ENCODE peak calls at places on chromosome 4, in four cellular contexts. M, E, T and U are unnamed samples. For H3K4me1, the result is how much of the 10 kb centered on the place peaks cover.

GRCh38 chr4:150818661-150819060 is 196.4 kb downstream of the LRBA start:
- DNase-seq in M (no peak), T (no peak), E (no peak), U (no peak)

GRCh38 chr4:76341063-76341462 is 34.5 kb downstream of the STBD1 start:
- DNase-seq in T (no peak), E (no peak), M (no peak), U (no peak)

GRCh38 chr4:184824776-184825393 is 883 bp downstream of the ACSL1 start:
- DNase-seq in T (peak), M (peak), E (no peak), U (no peak)

GRCh38 chr4:182337366-182337765 is 94.2 kb downstream of the TENM3 start:
- DNase-seq in E (no peak), M (no peak), T (no peak), U (no peak)

GRCh38 chr4:168683595-168683994 is 186.7 kb downstream of the PALLD start:
- DNase-seq in M (no peak), T (no peak), E (no peak), U (no peak)

GRCh38 chr4:7066006-7066405 is 1.9 kb downstream of the GRPEL1 start:
- DNase-seq in T (no peak), M (no peak), E (no peak), U (no peak)

GRCh38 chr4:160848901-160849735 is 1314.7 kb downstream of the FSTL5 start:
- DNase-seq in M (no peak), E (no peak), T (no peak), U (peak)

GRCh38 chr4:185357733-185358440 is 37.8 kb downstream of the LRP2BP start:
- DNase-seq in E (no peak), T (no peak), M (no peak), U (no peak)

GRCh38 chr4:1991087-1991486 is 17.7 kb downstream of the NELFA start:
- DNase-seq in M (no peak), T (no peak), E (no peak), U (no peak)

GRCh38 chr4:140116442-140117104 is 37.4 kb downstream of the MAML3 start:
- DNase-seq in T (no peak), M (no peak), E (no peak), U (no peak)
- H3K4me1 ChIP-seq in T (under half), M (under half), E (under half), U (under half)

GRCh38 chr4:40182979-40183378 is 13.9 kb upstream of the RHOH start:
- DNase-seq in T (no peak), E (no peak), M (no peak), U (no peak)

GRCh38 chr4:40179360-40179759 is 17.5 kb upstream of the RHOH start:
- DNase-seq in T (no peak), M (no peak), E (no peak), U (no peak)

GRCh38 chr4:40183615-40184411 is 13.0 kb upstream of the RHOH start:
- DNase-seq in T (no peak), E (no peak), M (peak), U (no peak)

GRCh38 chr4:40180356-40180755 is 16.5 kb upstream of the RHOH start:
- DNase-seq in T (no peak), E (no peak), M (no peak), U (no peak)

DNA sequence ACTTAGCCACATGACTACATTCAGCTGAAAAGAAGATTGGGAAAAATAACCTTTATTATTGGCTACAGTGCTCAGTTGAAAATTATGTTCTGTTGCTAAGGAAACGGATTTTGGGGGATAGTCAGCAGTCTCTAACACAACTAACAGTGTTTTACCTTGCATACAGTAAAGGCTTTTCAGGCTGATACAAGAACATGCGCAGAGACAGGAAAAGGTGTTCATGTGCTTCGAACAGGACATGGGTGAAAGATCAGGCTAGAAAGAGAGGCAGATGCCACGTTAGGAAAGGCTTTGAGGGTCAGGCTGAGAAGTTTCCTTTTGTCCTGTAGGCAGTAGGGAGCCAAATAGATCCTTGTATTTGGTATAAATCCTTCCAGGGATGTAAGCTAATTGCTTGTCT is 14.8 kb upstream of the RHOH start:
- DNase-seq in T (no peak), M (peak), E (no peak), U (no peak)
- H3K4me1 ChIP-seq in T (under half), M (half or more), E (under half), U (under half)

GRCh38 chr4:118756958-118757357 is 71.8 kb downstream of the METTL14 start:
- DNase-seq in T (no peak), E (no peak), M (no peak), U (no peak)

GRCh38 chr4:118759481-118759880 is 74.3 kb downstream of the METTL14 start:
- DNase-seq in T (no peak), M (peak), E (no peak), U (no peak)

GRCh38 chr4:118760092-118760491 is 74.9 kb downstream of the METTL14 start:
- DNase-seq in E (no peak), M (peak), T (no peak), U (no peak)

GRCh38 chr4:118757761-118758213 is 72.6 kb downstream of the METTL14 start:
- DNase-seq in T (no peak), M (no peak), E (no peak), U (no peak)

DNA sequence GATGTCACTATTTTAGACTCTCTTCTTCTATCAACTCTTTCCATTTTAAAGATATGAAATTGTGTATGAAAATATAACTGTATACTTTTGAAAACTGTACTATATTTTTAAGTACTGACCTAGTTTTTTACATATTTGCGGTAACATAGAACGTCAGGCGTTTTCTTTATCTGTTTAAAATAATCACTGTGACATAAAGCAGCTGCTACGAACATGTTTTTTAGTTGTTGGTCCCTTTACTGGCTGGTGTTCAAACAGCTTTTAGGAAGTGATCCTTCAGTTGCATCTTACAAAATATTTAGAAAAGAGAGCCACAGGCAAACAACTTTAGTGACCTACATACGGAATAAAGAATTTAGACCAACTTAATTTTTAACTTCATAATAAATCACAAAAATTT is 73.1 kb downstream of the METTL14 start:
- DNase-seq in T (no peak), M (peak), E (no peak), U (no peak)
- H3K4me1 ChIP-seq in T (under half), M (half or more), E (under half), U (under half)

GRCh38 chr4:86939123-86939522 is 4.3 kb downstream of the AFF1 start:
- DNase-seq in M (peak), E (no peak), T (no peak), U (no peak)
- H3K4me1 ChIP-seq in M (half or more), E (half or more), T (half or more), U (under half)

DNA sequence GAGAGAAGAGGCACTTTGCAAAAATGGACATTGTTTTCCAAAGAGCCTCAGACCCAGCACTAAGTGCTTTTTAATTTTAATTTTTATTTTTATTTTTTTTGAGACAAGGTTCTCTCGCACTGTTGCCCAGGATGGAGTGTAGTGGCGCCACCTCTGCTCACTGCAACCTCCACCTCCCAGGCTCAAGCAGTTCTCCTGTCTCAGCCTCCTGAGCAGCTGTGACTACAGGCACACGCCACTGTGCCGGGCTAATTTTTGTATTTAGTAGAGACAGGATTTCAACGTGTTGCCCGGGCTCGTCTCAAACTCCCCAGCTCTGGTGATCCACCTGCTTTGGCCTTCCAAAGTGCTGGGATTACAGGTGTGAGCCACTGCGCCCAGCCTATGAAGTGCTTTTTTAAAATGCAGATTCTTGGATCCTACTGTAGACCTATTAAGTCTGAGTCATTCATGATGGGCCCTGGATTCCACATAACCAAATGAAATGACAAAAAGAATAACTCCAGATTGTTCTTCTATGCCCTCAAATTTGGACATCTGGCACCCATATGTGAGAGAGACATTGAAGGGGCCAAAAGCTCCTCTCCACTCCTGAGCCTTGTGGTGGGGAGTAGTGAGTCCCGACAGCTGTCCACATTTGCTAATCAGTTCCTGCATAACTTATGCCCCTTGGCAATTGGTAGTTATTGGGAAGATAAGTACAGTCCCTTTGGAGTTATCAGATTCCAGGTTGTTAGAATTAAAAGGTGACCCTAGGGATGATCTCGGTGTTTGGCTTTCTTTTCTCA is 3.6 kb downstream of the NOCT start:
- DNase-seq in E (no peak), M (no peak), T (no peak), U (no peak)
- H3K4me1 ChIP-seq in E (under half), M (under half), T (under half), U (under half)

DNA sequence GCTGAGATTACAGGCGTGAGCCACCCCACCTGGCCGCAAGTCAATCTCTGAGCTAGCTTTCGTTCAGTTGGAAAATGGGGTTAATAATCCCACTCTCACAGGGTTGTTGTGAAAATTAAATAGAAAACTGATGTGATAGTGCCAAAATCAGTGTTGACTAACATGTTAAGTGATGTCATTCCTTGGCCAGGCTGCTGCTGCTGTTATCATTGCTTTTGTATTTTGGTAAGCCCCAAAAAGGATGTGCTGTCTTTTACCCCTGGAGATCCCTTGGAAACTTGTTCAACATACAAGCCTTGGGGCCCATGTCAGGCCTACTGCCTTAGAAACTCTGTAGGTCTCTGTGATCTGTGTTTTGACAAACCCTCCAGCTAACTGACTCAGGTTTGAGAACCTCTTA is 106.3 kb downstream of the AFF1 start:
- DNase-seq in M (no peak), T (no peak), E (no peak), U (no peak)
- H3K4me1 ChIP-seq in M (half or more), T (half or more), E (half or more), U (half or more)

GRCh38 chr4:174314770-174315169 is 31.1 kb downstream of the CEP44 start:
- DNase-seq in E (no peak), M (no peak), T (no peak), U (no peak)
- H3K4me1 ChIP-seq in E (under half), M (under half), T (under half), U (under half)

GRCh38 chr4:147739239-147739823 is 7.4 kb downstream of the ARHGAP10 start:
- DNase-seq in M (no peak), E (no peak), T (no peak), U (no peak)
- H3K4me1 ChIP-seq in M (under half), E (under half), T (under half), U (under half)

GRCh38 chr4:140018931-140019618 is 134.9 kb downstream of the MAML3 start:
- DNase-seq in T (no peak), E (no peak), M (no peak), U (no peak)

GRCh38 chr4:140025470-140025869 is 128.5 kb downstream of the MAML3 start:
- DNase-seq in T (no peak), E (no peak), M (no peak), U (no peak)

GRCh38 chr4:140019619-140020367 is 134.2 kb downstream of the MAML3 start:
- DNase-seq in M (no peak), T (no peak), E (peak), U (peak)

DNA sequence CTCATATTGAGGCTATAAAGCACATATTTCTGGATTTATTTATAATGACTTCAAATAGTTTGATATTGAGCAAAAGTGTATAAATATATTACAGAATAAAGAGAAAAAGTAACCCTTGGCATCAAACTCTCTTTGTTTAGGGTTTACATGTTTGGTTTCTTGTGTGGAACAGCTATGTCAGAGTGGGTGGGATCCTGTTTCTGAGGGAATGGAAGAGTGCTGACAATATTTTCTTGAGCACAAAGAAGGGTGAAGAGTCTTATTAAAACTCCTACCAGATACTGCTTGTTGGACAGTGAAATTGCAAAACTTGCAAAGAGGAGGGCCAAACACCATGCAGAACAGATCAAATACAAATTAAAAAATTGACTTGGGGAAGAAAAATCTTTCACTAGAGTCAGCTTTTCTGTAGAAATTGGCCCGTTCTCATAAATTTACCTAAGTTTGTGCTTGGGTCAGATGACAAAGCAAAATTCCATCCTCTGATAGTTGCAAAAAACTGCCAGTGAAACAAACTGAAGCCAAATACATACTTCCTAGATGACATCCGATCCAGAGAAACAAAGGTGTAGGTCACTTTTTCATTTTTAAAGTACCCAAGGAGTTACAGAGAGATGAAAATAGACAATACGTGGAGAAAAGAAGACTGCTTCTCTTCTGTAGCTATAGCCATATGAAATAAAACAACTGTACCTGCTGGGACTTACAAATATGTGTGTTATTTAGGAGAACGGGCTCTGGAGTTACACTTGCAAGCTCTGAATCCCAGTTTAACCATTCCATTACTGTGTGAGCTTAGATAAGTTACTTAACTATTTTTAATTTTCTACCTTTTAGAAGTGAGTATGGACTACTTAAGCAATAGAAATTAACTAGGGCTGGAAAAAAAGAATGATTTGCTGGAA is 133.3 kb downstream of the MAML3 start:
- DNase-seq in E (no peak), T (no peak), M (no peak), U (no peak)
- H3K4me1 ChIP-seq in E (under half), T (under half), M (under half), U (under half)

DNA sequence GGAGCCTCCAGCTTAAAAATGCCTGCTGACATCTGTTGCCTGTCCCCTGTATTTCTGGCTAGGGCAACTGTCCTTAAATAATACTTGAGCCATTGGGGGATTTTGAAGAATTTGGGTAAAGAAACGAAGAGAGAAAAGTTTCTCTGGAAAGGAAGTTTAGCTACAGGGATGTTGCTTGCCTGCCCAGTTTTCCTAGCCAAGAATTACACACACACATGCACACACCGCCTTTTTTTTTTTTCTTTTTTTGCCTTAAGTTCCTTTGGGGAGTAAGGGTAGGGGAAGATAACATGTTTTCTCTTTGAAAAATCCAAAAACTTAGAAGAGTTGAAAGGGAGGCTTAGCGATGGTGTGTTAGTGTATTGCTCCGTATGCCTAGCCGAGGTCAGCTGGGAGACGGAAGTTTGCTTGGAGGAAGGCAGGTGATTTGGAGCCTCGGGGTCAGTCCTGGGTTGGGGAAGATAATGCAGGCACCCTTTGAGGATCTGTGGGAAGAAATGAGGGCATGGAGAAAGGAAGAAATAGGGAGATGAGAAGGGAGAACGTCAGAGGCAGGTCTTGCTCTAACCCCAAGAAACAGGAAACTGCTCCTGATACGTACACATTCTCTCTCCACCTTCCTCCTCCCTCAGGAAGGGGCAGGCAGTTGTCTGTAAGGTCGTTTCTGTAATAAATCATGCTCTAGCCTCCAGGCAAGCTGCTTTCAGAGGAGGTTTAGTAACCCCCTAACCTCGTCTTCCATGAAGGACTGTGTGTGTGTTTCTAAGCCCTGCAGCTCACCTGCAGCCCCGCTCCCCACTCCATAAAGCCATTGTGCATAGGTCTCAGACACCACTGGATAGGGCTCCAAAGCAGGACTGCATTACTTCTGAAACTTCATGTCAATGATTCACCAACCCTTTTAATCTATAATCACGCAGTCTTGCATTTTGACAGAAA is 10.5 kb downstream of the KLF3 start:
- DNase-seq in E (no peak), T (no peak), M (no peak), U (no peak)
- H3K4me1 ChIP-seq in E (half or more), T (half or more), M (under half), U (half or more)